ENCODE peak calls at places on chromosome 16, in nine cellular contexts. One of them, this sample, is unnamed.
A peak's percentile ranks its signal among the peaks of the same experiment; 100 is the strongest.

GRCh38 chr16:1771072-1771863 is at the start of gene NME3:
- DNase-seq in ELF-1: no peak
- DNase-seq in pancreas: peak; percentile 92
- DNase-seq in activated CD4-positive, alpha-beta T cell treated with anti-CD3 and anti-CD28 coated beads for 24 hours: peak; percentile 69
- DNase-seq in stimulated activated CD4-positive, alpha-beta T cell treated with anti-CD3 and anti-CD28 coated beads, Interleukin-2, amount 100 ng/mL, for 24 hours: peak; percentile 85
- DNase-seq in naive B cell: peak; percentile 65
- DNase-seq in HTR-8/SVneo: peak; percentile 59
- DNase-seq in amniotic epithelial cell: peak; percentile 64
- DNase-seq in AG08395: peak; percentile 78
- DNase-seq in this sample: peak; percentile 75

GRCh38 chr16:29820730-29821662 is 734 bp downstream of the MVP start:
- DNase-seq in amniotic epithelial cell: peak; percentile 26
- DNase-seq in pancreas: peak; percentile 81
- DNase-seq in ELF-1: no peak
- DNase-seq in naive B cell: peak; percentile 41
- DNase-seq in stimulated activated CD4-positive, alpha-beta T cell treated with anti-CD3 and anti-CD28 coated beads, Interleukin-2, amount 100 ng/mL, for 24 hours: peak; percentile 54
- DNase-seq in activated CD4-positive, alpha-beta T cell treated with anti-CD3 and anti-CD28 coated beads for 24 hours: no peak
- DNase-seq in AG08395: peak; percentile 50
- DNase-seq in HTR-8/SVneo: no peak
- DNase-seq in this sample: peak; percentile 23

GRCh38 chr16:54620197-54620596 is 310.5 kb upstream of the IRX5 start:
- DNase-seq in ELF-1: no peak
- DNase-seq in pancreas: no peak
- DNase-seq in naive B cell: no peak
- DNase-seq in AG08395: no peak
- DNase-seq in stimulated activated CD4-positive, alpha-beta T cell treated with anti-CD3 and anti-CD28 coated beads, Interleukin-2, amount 100 ng/mL, for 24 hours: no peak
- DNase-seq in HTR-8/SVneo: no peak
- DNase-seq in activated CD4-positive, alpha-beta T cell treated with anti-CD3 and anti-CD28 coated beads for 24 hours: no peak
- DNase-seq in amniotic epithelial cell: no peak
- DNase-seq in this sample: no peak

GRCh38 chr16:19524866-19525723 is 1.4 kb downstream of the CCP110 start:
- DNase-seq in naive B cell: no peak
- DNase-seq in pancreas: no peak
- DNase-seq in amniotic epithelial cell: no peak
- DNase-seq in activated CD4-positive, alpha-beta T cell treated with anti-CD3 and anti-CD28 coated beads for 24 hours: no peak
- DNase-seq in ELF-1: peak; percentile 24
- DNase-seq in AG08395: no peak
- DNase-seq in stimulated activated CD4-positive, alpha-beta T cell treated with anti-CD3 and anti-CD28 coated beads, Interleukin-2, amount 100 ng/mL, for 24 hours: no peak
- DNase-seq in HTR-8/SVneo: no peak
- DNase-seq in this sample: peak; percentile 39

GRCh38 chr16:70737377-70738082 is 51.7 kb upstream of the MTSS2 start:
- DNase-seq in pancreas: no peak
- DNase-seq in stimulated activated CD4-positive, alpha-beta T cell treated with anti-CD3 and anti-CD28 coated beads, Interleukin-2, amount 100 ng/mL, for 24 hours: peak; percentile 73
- DNase-seq in HTR-8/SVneo: no peak
- DNase-seq in ELF-1: no peak
- DNase-seq in naive B cell: peak; percentile 65
- DNase-seq in amniotic epithelial cell: peak; percentile 88
- DNase-seq in activated CD4-positive, alpha-beta T cell treated with anti-CD3 and anti-CD28 coated beads for 24 hours: peak; percentile 54
- DNase-seq in AG08395: peak; percentile 93
- DNase-seq in this sample: peak; percentile 93

GRCh38 chr16:51164167-51164566 is 13.1 kb upstream of the SALL1 start:
- DNase-seq in stimulated activated CD4-positive, alpha-beta T cell treated with anti-CD3 and anti-CD28 coated beads, Interleukin-2, amount 100 ng/mL, for 24 hours: no peak
- DNase-seq in amniotic epithelial cell: no peak
- DNase-seq in activated CD4-positive, alpha-beta T cell treated with anti-CD3 and anti-CD28 coated beads for 24 hours: no peak
- DNase-seq in naive B cell: no peak
- DNase-seq in HTR-8/SVneo: no peak
- DNase-seq in ELF-1: no peak
- DNase-seq in AG08395: peak; percentile 69
- DNase-seq in pancreas: no peak
- DNase-seq in this sample: peak; percentile 90

GRCh38 chr16:50928065-50928464 is 186.2 kb downstream of the CYLD start:
- DNase-seq in activated CD4-positive, alpha-beta T cell treated with anti-CD3 and anti-CD28 coated beads for 24 hours: no peak
- DNase-seq in amniotic epithelial cell: no peak
- DNase-seq in HTR-8/SVneo: no peak
- DNase-seq in AG08395: no peak
- DNase-seq in ELF-1: no peak
- DNase-seq in pancreas: no peak
- DNase-seq in stimulated activated CD4-positive, alpha-beta T cell treated with anti-CD3 and anti-CD28 coated beads, Interleukin-2, amount 100 ng/mL, for 24 hours: no peak
- DNase-seq in naive B cell: no peak
- DNase-seq in this sample: no peak

GRCh38 chr16:19486744-19487325 is 35.1 kb downstream of the GDE1 start:
- DNase-seq in naive B cell: no peak
- DNase-seq in ELF-1: no peak
- DNase-seq in activated CD4-positive, alpha-beta T cell treated with anti-CD3 and anti-CD28 coated beads for 24 hours: no peak
- DNase-seq in stimulated activated CD4-positive, alpha-beta T cell treated with anti-CD3 and anti-CD28 coated beads, Interleukin-2, amount 100 ng/mL, for 24 hours: no peak
- DNase-seq in AG08395: no peak
- DNase-seq in pancreas: no peak
- DNase-seq in amniotic epithelial cell: no peak
- DNase-seq in HTR-8/SVneo: no peak
- DNase-seq in this sample: no peak

GRCh38 chr16:31474173-31474714 is 2.3 kb downstream of the TGFB1I1 start:
- DNase-seq in stimulated activated CD4-positive, alpha-beta T cell treated with anti-CD3 and anti-CD28 coated beads, Interleukin-2, amount 100 ng/mL, for 24 hours: no peak
- DNase-seq in pancreas: no peak
- DNase-seq in naive B cell: no peak
- DNase-seq in HTR-8/SVneo: no peak
- DNase-seq in AG08395: peak; percentile 93
- DNase-seq in ELF-1: no peak
- DNase-seq in amniotic epithelial cell: peak; percentile 85
- DNase-seq in activated CD4-positive, alpha-beta T cell treated with anti-CD3 and anti-CD28 coated beads for 24 hours: no peak
- DNase-seq in this sample: peak; percentile 76

GRCh38 chr16:2385441-2385840 is 43.8 kb upstream of the CCNF start:
- DNase-seq in activated CD4-positive, alpha-beta T cell treated with anti-CD3 and anti-CD28 coated beads for 24 hours: no peak
- DNase-seq in naive B cell: no peak
- DNase-seq in stimulated activated CD4-positive, alpha-beta T cell treated with anti-CD3 and anti-CD28 coated beads, Interleukin-2, amount 100 ng/mL, for 24 hours: no peak
- DNase-seq in AG08395: no peak
- DNase-seq in pancreas: no peak
- DNase-seq in ELF-1: peak; percentile 6
- DNase-seq in HTR-8/SVneo: no peak
- DNase-seq in amniotic epithelial cell: no peak
- DNase-seq in this sample: no peak

GRCh38 chr16:64615647-64616280 is 506.1 kb downstream of the CDH11 start:
- DNase-seq in AG08395: no peak
- DNase-seq in pancreas: peak; percentile 20
- DNase-seq in stimulated activated CD4-positive, alpha-beta T cell treated with anti-CD3 and anti-CD28 coated beads, Interleukin-2, amount 100 ng/mL, for 24 hours: no peak
- DNase-seq in HTR-8/SVneo: no peak
- DNase-seq in naive B cell: no peak
- DNase-seq in amniotic epithelial cell: peak; percentile 1
- DNase-seq in ELF-1: peak; percentile 95
- DNase-seq in activated CD4-positive, alpha-beta T cell treated with anti-CD3 and anti-CD28 coated beads for 24 hours: no peak
- DNase-seq in this sample: peak; percentile 41

GRCh38 chr16:47043200-47043599 is 69.7 kb upstream of the DNAJA2 start:
- DNase-seq in ELF-1: no peak
- DNase-seq in amniotic epithelial cell: no peak
- DNase-seq in AG08395: no peak
- DNase-seq in pancreas: no peak
- DNase-seq in stimulated activated CD4-positive, alpha-beta T cell treated with anti-CD3 and anti-CD28 coated beads, Interleukin-2, amount 100 ng/mL, for 24 hours: no peak
- DNase-seq in HTR-8/SVneo: no peak
- DNase-seq in activated CD4-positive, alpha-beta T cell treated with anti-CD3 and anti-CD28 coated beads for 24 hours: no peak
- DNase-seq in naive B cell: no peak
- DNase-seq in this sample: no peak

GRCh38 chr16:11666108-11667055 is 1.9 kb upstream of the SNN start:
- DNase-seq in HTR-8/SVneo: no peak
- DNase-seq in stimulated activated CD4-positive, alpha-beta T cell treated with anti-CD3 and anti-CD28 coated beads, Interleukin-2, amount 100 ng/mL, for 24 hours: no peak
- DNase-seq in activated CD4-positive, alpha-beta T cell treated with anti-CD3 and anti-CD28 coated beads for 24 hours: no peak
- DNase-seq in amniotic epithelial cell: no peak
- DNase-seq in naive B cell: no peak
- DNase-seq in pancreas: no peak
- DNase-seq in ELF-1: no peak
- DNase-seq in AG08395: no peak
- DNase-seq in this sample: no peak

GRCh38 chr16:86809458-86809955 is 231.2 kb downstream of the FOXL1 start:
- DNase-seq in activated CD4-positive, alpha-beta T cell treated with anti-CD3 and anti-CD28 coated beads for 24 hours: no peak
- DNase-seq in ELF-1: peak; percentile 76
- DNase-seq in pancreas: no peak
- DNase-seq in HTR-8/SVneo: peak; percentile 57
- DNase-seq in amniotic epithelial cell: peak; percentile 37
- DNase-seq in stimulated activated CD4-positive, alpha-beta T cell treated with anti-CD3 and anti-CD28 coated beads, Interleukin-2, amount 100 ng/mL, for 24 hours: no peak
- DNase-seq in AG08395: peak; percentile 48
- DNase-seq in naive B cell: no peak
- DNase-seq in this sample: no peak

GRCh38 chr16:89448656-89449055 is 41.7 kb downstream of the ANKRD11 start:
- DNase-seq in activated CD4-positive, alpha-beta T cell treated with anti-CD3 and anti-CD28 coated beads for 24 hours: no peak
- DNase-seq in naive B cell: no peak
- DNase-seq in HTR-8/SVneo: no peak
- DNase-seq in amniotic epithelial cell: no peak
- DNase-seq in stimulated activated CD4-positive, alpha-beta T cell treated with anti-CD3 and anti-CD28 coated beads, Interleukin-2, amount 100 ng/mL, for 24 hours: no peak
- DNase-seq in pancreas: no peak
- DNase-seq in AG08395: no peak
- DNase-seq in ELF-1: no peak
- DNase-seq in this sample: no peak

GRCh38 chr16:30972872-30973271 is 12.1 kb upstream of the HSD3B7 start:
- DNase-seq in ELF-1: peak; percentile 63
- DNase-seq in HTR-8/SVneo: no peak
- DNase-seq in amniotic epithelial cell: peak; percentile 22
- DNase-seq in activated CD4-positive, alpha-beta T cell treated with anti-CD3 and anti-CD28 coated beads for 24 hours: no peak
- DNase-seq in AG08395: no peak
- DNase-seq in naive B cell: no peak
- DNase-seq in stimulated activated CD4-positive, alpha-beta T cell treated with anti-CD3 and anti-CD28 coated beads, Interleukin-2, amount 100 ng/mL, for 24 hours: no peak
- DNase-seq in pancreas: no peak
- DNase-seq in this sample: peak; percentile 26

GRCh38 chr16:11615756-11616447 is 29.2 kb upstream of the LITAF start:
- DNase-seq in amniotic epithelial cell: no peak
- DNase-seq in naive B cell: no peak
- DNase-seq in pancreas: no peak
- DNase-seq in HTR-8/SVneo: peak; percentile 46
- DNase-seq in stimulated activated CD4-positive, alpha-beta T cell treated with anti-CD3 and anti-CD28 coated beads, Interleukin-2, amount 100 ng/mL, for 24 hours: no peak
- DNase-seq in activated CD4-positive, alpha-beta T cell treated with anti-CD3 and anti-CD28 coated beads for 24 hours: no peak
- DNase-seq in ELF-1: peak; percentile 56
- DNase-seq in AG08395: no peak
- DNase-seq in this sample: peak; percentile 25

GRCh38 chr16:81987706-81988105 is 23.6 kb downstream of the SDR42E1 start:
- DNase-seq in activated CD4-positive, alpha-beta T cell treated with anti-CD3 and anti-CD28 coated beads for 24 hours: no peak
- DNase-seq in amniotic epithelial cell: no peak
- DNase-seq in ELF-1: no peak
- DNase-seq in pancreas: no peak
- DNase-seq in stimulated activated CD4-positive, alpha-beta T cell treated with anti-CD3 and anti-CD28 coated beads, Interleukin-2, amount 100 ng/mL, for 24 hours: no peak
- DNase-seq in HTR-8/SVneo: no peak
- DNase-seq in AG08395: no peak
- DNase-seq in naive B cell: no peak
- DNase-seq in this sample: no peak

GRCh38 chr16:85085721-85086120 is 26.6 kb downstream of the CIBAR2 start:
- DNase-seq in activated CD4-positive, alpha-beta T cell treated with anti-CD3 and anti-CD28 coated beads for 24 hours: no peak
- DNase-seq in ELF-1: no peak
- DNase-seq in pancreas: no peak
- DNase-seq in stimulated activated CD4-positive, alpha-beta T cell treated with anti-CD3 and anti-CD28 coated beads, Interleukin-2, amount 100 ng/mL, for 24 hours: no peak
- DNase-seq in amniotic epithelial cell: no peak
- DNase-seq in HTR-8/SVneo: no peak
- DNase-seq in naive B cell: no peak
- DNase-seq in AG08395: no peak
- DNase-seq in this sample: no peak

GRCh38 chr16:11955713-11956123 is 9.3 kb upstream of the TNFRSF17 start:
- DNase-seq in ELF-1: peak; percentile 37
- DNase-seq in HTR-8/SVneo: peak; percentile 86
- DNase-seq in naive B cell: no peak
- DNase-seq in pancreas: no peak
- DNase-seq in stimulated activated CD4-positive, alpha-beta T cell treated with anti-CD3 and anti-CD28 coated beads, Interleukin-2, amount 100 ng/mL, for 24 hours: no peak
- DNase-seq in AG08395: peak; percentile 95
- DNase-seq in amniotic epithelial cell: peak; percentile 72
- DNase-seq in activated CD4-positive, alpha-beta T cell treated with anti-CD3 and anti-CD28 coated beads for 24 hours: no peak
- DNase-seq in this sample: peak; percentile 97

GRCh38 chr16:69273009-69273408 is 38.1 kb upstream of the VPS4A start:
- DNase-seq in AG08395: no peak
- DNase-seq in ELF-1: no peak
- DNase-seq in naive B cell: no peak
- DNase-seq in amniotic epithelial cell: no peak
- DNase-seq in HTR-8/SVneo: no peak
- DNase-seq in pancreas: no peak
- DNase-seq in stimulated activated CD4-positive, alpha-beta T cell treated with anti-CD3 and anti-CD28 coated beads, Interleukin-2, amount 100 ng/mL, for 24 hours: no peak
- DNase-seq in activated CD4-positive, alpha-beta T cell treated with anti-CD3 and anti-CD28 coated beads for 24 hours: no peak
- DNase-seq in this sample: peak; percentile 42

GRCh38 chr16:375927-376816 is 5.6 kb downstream of the PGAP6 start:
- DNase-seq in stimulated activated CD4-positive, alpha-beta T cell treated with anti-CD3 and anti-CD28 coated beads, Interleukin-2, amount 100 ng/mL, for 24 hours: no peak
- DNase-seq in AG08395: no peak
- DNase-seq in naive B cell: no peak
- DNase-seq in activated CD4-positive, alpha-beta T cell treated with anti-CD3 and anti-CD28 coated beads for 24 hours: no peak
- DNase-seq in ELF-1: no peak
- DNase-seq in pancreas: peak; percentile 80
- DNase-seq in amniotic epithelial cell: no peak
- DNase-seq in HTR-8/SVneo: no peak
- DNase-seq in this sample: no peak

GRCh38 chr16:85046957-85047866 is 19.6 kb downstream of the KIAA0513 start:
- DNase-seq in HTR-8/SVneo: no peak
- DNase-seq in AG08395: no peak
- DNase-seq in activated CD4-positive, alpha-beta T cell treated with anti-CD3 and anti-CD28 coated beads for 24 hours: no peak
- DNase-seq in amniotic epithelial cell: peak; percentile 82
- DNase-seq in pancreas: no peak
- DNase-seq in stimulated activated CD4-positive, alpha-beta T cell treated with anti-CD3 and anti-CD28 coated beads, Interleukin-2, amount 100 ng/mL, for 24 hours: no peak
- DNase-seq in ELF-1: peak; percentile 67
- DNase-seq in naive B cell: no peak
- DNase-seq in this sample: peak; percentile 35

This sample was measured in mesenchymal stem cell.